ENCODE peak calls at places on chromosomes 4 and X, in four cellular contexts. O is transverse colon, V is breast epithelium, X is sigmoid colon. R is an unnamed sample.

GRCh38 chr4:7422898-7423180 is 11.9 kb downstream of the PSAPL1 start:
- DNase-seq in O (no peak), V (no peak), X (peak; percentile 22), R (no peak)

GRCh38 chrX:25925956-25926355 is 212.2 kb upstream of the MAGEB18 start:
- DNase-seq in O (no peak), V (no peak), X (no peak), R (no peak)

GRCh38 chrX:26783512-26784225 is 567.7 kb downstream of the MAGEB5 start:
- DNase-seq in O (no peak), V (no peak), X (no peak), R (peak; percentile 1)

GRCh38 chr4:68494688-68495087 is 47.4 kb downstream of the TMPRSS11E start:
- DNase-seq in O (no peak), V (no peak), X (no peak), R (no peak)

GRCh38 chr4:44025376-44026020 is 423.1 kb downstream of the KCTD8 start:
- DNase-seq in O (no peak), V (no peak), X (no peak), R (no peak)

GRCh38 chr4:148215202-148215601 is 227.0 kb downstream of the NR3C2 start:
- DNase-seq in O (no peak), V (no peak), X (no peak), R (peak; percentile 41)

GRCh38 chr4:30719363-30720020 is 677 bp upstream of the PCDH7 start:
- DNase-seq in O (peak; percentile 40), V (no peak), X (peak; percentile 86), R (peak; percentile 79)

GRCh38 chrX:40864972-40865371 is 129.6 kb upstream of the MED14 start:
- DNase-seq in O (no peak), V (no peak), X (no peak), R (no peak)

GRCh38 chrX:10103023-10103422 is 53.8 kb upstream of the CLCN4 start:
- DNase-seq in O (no peak), V (no peak), X (no peak), R (peak; percentile 51)

GRCh38 chrX:104566921-104567501 is 1.0 kb downstream of the IL1RAPL2 start:
- DNase-seq in O (no peak), V (no peak), X (no peak), R (peak; percentile 8)

GRCh38 chr4:144754562-144755410 is 108.8 kb downstream of the HHIP start:
- DNase-seq in O (no peak), V (no peak), X (no peak), R (no peak)

GRCh38 chrX:132877954-132878536 is 80.4 kb downstream of the HS6ST2 start:
- DNase-seq in O (no peak), V (no peak), X (no peak), R (no peak)

GRCh38 chrX:19514791-19515614 is at the start of gene MAP3K15:
- DNase-seq in O (peak; percentile 14), V (no peak), X (no peak), R (peak; percentile 47)

GRCh38 chr4:101019941-101020401 is 327.4 kb downstream of the PPP3CA start:
- DNase-seq in O (no peak), V (no peak), X (no peak), R (no peak)

GRCh38 chr4:890036-890695 is 42.0 kb downstream of the GAK start:
- DNase-seq in O (no peak), V (no peak), X (no peak), R (no peak)
- H3K36me3 ChIP-seq in O (peaks cover 43% of the 10 kb centered on the region), V (no peaks in the 10 kb centered on the region), X (peaks cover 94% of the 10 kb centered on the region), R (peaks cover 25% of the 10 kb centered on the region)

GRCh38 chr4:77600521-77601451 is 4.8 kb upstream of the CXCL13 start:
- DNase-seq in O (peak; percentile 18), V (no peak), X (no peak), R (peak; percentile 22)
- TF ChIP-seq CTCF in O (peak; percentile 54), V (peak; percentile 64), X (peak; percentile 66), R (peak; percentile 70)

GRCh38 chrX:2829066-2829430 is 318 bp downstream of the GYG2 start:
- DNase-seq in O (peak; percentile 12), V (no peak), X (no peak), R (peak; percentile 4)
- TF ChIP-seq POLR2A in O (no peak), V (no peak), X (no peak), R (no peak)

GRCh38 chrX:2488621-2489285 is 12.0 kb downstream of the DHRSX start:
- DNase-seq in O (no peak), V (no peak), X (no peak), R (no peak)

GRCh38 chrX:2490634-2491033 is 10.1 kb downstream of the DHRSX start:
- DNase-seq in O (no peak), V (peak; percentile 47), X (no peak), R (peak; percentile 81)

GRCh38 chrX:2492536-2493218 is 8.1 kb downstream of the DHRSX start:
- DNase-seq in O (no peak), V (no peak), X (peak; percentile 52), R (no peak)

GRCh38 chrX:2487366-2487765 is 13.4 kb downstream of the DHRSX start:
- DNase-seq in O (no peak), V (peak; percentile 28), X (no peak), R (no peak)

DNA sequence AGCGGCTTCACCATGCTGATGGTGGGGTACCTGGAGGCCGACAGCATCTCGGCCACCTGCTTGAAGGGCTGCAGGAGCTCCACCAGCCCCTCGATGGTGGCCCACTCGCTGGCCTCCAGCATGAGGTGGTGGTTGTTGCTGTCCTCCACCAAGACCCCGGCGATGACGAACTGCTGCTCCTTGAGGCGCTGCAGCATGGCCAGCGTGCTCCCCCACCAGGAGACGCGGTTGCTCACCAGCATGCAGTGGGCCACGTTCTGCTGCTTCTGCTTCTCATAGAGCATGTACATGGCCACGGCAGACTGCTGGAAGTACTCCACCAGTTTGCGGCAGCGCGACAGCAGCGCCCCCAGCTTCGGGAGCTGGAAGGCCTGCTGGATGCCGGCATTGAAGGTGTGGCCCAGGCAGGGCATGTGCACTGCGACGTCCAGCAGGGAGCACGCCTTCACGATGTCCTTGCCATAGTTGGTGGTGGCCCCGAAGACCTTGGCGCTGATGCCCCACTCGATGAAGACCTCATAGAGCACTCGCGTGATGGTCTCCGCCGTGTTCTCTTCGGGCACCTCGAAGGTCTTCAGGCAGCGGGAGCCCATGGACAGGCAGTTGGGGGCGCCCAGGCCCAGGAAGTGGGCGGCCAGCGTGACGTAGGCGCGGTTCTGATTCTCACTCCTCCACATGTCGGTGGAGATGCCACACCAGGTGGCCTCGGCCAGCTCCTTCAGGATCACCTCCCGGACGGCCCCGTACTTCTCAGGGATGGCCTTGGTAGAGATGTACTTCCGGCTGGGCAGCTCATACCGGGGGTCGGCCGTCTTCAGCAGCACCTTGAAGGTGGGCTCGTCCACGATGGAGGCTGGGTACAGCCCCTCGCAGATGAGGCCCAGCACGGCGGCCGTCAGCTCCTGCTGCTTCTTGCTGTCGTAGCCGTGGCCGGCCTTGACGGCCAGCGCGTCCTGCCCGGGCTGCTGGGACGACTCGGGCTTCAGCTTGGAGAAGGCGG is 11.0 kb downstream of the DHRSX start:
- DNase-seq in O (no peak), V (no peak), X (no peak), R (no peak)
- H3K36me3 ChIP-seq in O (peaks cover 46% of the 10 kb centered on the region), V (peaks cover 10% of the 10 kb centered on the region), X (peaks cover 44% of the 10 kb centered on the region), R (peaks cover 31% of the 10 kb centered on the region)

GRCh38 chr4:185638548-185639301 is 103.4 kb upstream of the PDLIM3 start:
- DNase-seq in O (no peak), V (no peak), X (no peak), R (no peak)

GRCh38 chr4:185642907-185643306 is 107.6 kb upstream of the PDLIM3 start:
- DNase-seq in O (no peak), V (no peak), X (no peak), R (no peak)

GRCh38 chr4:185638093-185638492 is 102.8 kb upstream of the PDLIM3 start:
- DNase-seq in O (no peak), V (no peak), X (no peak), R (no peak)

GRCh38 chr4:185644408-185644807 is 109.1 kb upstream of the PDLIM3 start:
- DNase-seq in O (no peak), V (no peak), X (no peak), R (no peak)

DNA sequence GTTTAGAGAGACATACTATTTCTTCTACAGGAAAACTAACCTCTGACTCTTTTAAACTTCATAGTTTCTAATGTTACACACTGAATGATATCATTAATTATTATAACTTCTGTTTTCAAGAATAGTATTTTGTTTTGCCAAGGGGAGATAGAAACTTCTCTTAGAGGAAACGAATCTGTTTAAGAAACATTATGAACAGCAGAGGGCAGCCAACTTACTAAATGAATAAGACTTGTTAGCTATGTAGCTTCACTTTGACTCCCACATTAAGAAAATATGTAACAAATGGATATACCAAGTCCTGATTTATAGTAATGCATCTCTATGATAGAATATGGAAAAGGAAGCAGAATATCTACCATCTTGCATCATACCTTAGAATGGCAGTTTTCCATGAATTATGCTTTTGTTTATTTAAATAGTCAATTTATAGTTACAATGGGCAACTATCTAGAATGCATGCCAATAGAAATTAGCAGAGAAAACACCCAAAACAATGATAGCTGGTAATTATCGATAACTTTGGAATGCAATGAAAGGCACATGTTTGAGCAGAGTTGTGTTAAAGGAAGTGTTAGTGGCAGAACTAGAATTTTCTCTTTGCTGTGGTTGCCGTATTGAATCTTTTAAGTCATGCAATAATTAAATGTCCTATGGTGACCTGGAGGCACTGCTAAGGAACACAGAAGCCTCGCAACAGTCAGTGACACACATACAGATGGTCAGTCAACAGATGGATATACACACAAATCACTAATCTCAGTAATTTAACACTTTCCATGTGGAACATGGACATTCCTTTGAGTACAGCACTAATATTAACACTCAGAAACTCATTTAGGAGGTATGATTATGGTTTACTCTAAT is 105.7 kb upstream of the PDLIM3 start:
- DNase-seq in O (no peak), V (no peak), X (no peak), R (no peak)
- TF ChIP-seq CTCF in O (peak; percentile 40), V (peak; percentile 64), X (peak; percentile 41), R (peak; percentile 60)

GRCh38 chr4:869776-870175 is 43.8 kb upstream of the CPLX1 start:
- DNase-seq in O (no peak), V (no peak), X (no peak), R (no peak)
- TF ChIP-seq POLR2A in O (no peak), V (no peak), X (no peak), R (no peak)

DNA sequence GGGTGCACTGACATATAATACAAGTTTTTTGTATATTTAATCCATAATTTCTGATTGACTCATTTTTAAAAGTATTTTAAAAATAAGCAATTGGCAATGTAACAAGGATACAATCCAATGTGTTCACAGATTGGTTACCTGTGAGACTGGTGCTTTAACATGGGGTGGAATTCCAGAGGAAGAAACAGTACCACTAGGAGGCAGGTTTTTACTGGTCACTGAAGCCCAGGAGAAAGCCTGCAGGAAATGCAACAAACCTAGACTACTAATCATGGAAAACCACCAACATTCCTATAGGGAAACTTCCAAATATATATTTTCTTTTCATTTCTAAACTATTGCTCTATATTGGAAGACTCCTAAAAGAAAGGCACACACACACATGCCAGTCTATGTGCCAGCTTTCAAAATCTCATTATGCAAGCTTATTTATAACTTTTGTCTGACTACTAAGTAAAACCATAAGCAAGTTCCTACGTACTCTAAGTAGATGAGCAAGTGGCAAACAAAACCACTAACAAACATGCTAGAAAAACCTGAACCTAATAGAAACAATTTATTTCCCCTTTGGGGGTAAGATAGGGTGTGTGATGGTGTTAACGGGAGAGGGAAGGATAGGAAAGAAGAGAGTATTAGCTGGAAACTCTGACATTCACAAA is 19.2 kb downstream of the G3BP2 start:
- DNase-seq in O (no peak), V (no peak), X (no peak), R (no peak)
- H3K36me3 ChIP-seq in O (peaks cover 56% of the 10 kb centered on the region), V (no peaks in the 10 kb centered on the region), X (peaks cover 91% of the 10 kb centered on the region), R (peaks cover 4% of the 10 kb centered on the region)

DNA sequence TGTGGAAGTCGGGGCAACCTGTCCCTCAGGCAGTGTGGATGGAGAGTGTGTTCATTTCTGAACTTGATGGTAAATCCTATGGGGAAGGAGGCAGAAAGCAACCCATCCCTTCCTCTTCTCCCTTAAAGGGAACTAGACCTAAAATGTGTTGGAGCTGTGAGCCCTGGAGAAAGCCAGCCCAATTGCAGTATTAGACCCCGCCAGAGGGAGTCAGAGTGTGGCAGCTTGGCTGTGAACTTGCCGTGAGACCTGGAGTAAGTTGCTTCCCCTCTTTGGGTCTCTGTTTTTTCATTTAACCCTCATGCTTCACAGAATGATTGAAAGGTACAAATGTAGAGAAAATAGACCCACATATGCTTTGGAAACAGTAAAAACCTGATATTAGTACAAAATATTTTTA is 108.7 kb upstream of the PAK3 start:
- DNase-seq in O (no peak), V (no peak), X (no peak), R (no peak)
- TF ChIP-seq CTCF in O (no peak), V (no peak), X (no peak), R (no peak)